ENCODE peak calls at places on chromosomes 5 and 9, in eight cellular contexts. One of them, this sample, is unnamed.

GRCh38 chr5:35302544-35302943 is 72.3 kb upstream of the PRLR start:
- DNase-seq in psoas muscle: no peak
- DNase-seq in K562: no peak
- DNase-seq in IMR-90: no peak
- DNase-seq in left ventricle myocardium inferior: no peak
- DNase-seq in lower lobe of right lung: no peak
- DNase-seq in tibial nerve: no peak
- DNase-seq in GM23338: no peak
- DNase-seq in this sample: no peak

GRCh38 chr5:83204651-83205050 is 127.3 kb downstream of the XRCC4 start:
- DNase-seq in psoas muscle: no peak
- DNase-seq in K562: no peak
- DNase-seq in IMR-90: no peak
- DNase-seq in left ventricle myocardium inferior: no peak
- DNase-seq in lower lobe of right lung: no peak
- DNase-seq in tibial nerve: no peak
- DNase-seq in GM23338: no peak
- DNase-seq in this sample: no peak

GRCh38 chr9:103799959-103800358 is 294.1 kb upstream of the SMC2 start:
- DNase-seq in psoas muscle: no peak
- DNase-seq in K562: no peak
- DNase-seq in IMR-90: no peak
- DNase-seq in left ventricle myocardium inferior: no peak
- DNase-seq in lower lobe of right lung: no peak
- DNase-seq in tibial nerve: no peak
- DNase-seq in GM23338: no peak
- DNase-seq in this sample: no peak

GRCh38 chr5:140823475-140823874 is 2.1 kb downstream of the PCDHA5 start:
- DNase-seq in psoas muscle: no peak
- DNase-seq in K562: no peak
- DNase-seq in IMR-90: no peak
- DNase-seq in left ventricle myocardium inferior: no peak
- DNase-seq in lower lobe of right lung: no peak
- DNase-seq in tibial nerve: no peak
- DNase-seq in GM23338: no peak
- DNase-seq in this sample: no peak

GRCh38 chr9:22214021-22214420 is 204.9 kb upstream of the CDKN2B start:
- DNase-seq in psoas muscle: no peak
- DNase-seq in K562: no peak
- DNase-seq in IMR-90: no peak
- DNase-seq in left ventricle myocardium inferior: no peak
- DNase-seq in lower lobe of right lung: no peak
- DNase-seq in tibial nerve: no peak
- DNase-seq in GM23338: no peak
- DNase-seq in this sample: no peak

GRCh38 chr5:56018860-56019259 is 24.1 kb upstream of the IL6ST start:
- DNase-seq in psoas muscle: no peak
- DNase-seq in K562: no peak
- DNase-seq in IMR-90: no peak
- DNase-seq in left ventricle myocardium inferior: no peak
- DNase-seq in lower lobe of right lung: no peak
- DNase-seq in tibial nerve: no peak
- DNase-seq in GM23338: no peak
- DNase-seq in this sample: no peak

GRCh38 chr9:69307446-69308216 is 17.4 kb upstream of the ENTREP1 start:
- DNase-seq in psoas muscle: no peak
- DNase-seq in K562: no peak
- DNase-seq in IMR-90: peak
- DNase-seq in left ventricle myocardium inferior: no peak
- DNase-seq in lower lobe of right lung: no peak
- DNase-seq in tibial nerve: no peak
- DNase-seq in GM23338: peak
- DNase-seq in this sample: no peak

GRCh38 chr9:135224921-135225541 is 137.6 kb downstream of the OLFM1 start:
- DNase-seq in psoas muscle: peak
- DNase-seq in K562: no peak
- DNase-seq in IMR-90: no peak
- DNase-seq in left ventricle myocardium inferior: no peak
- DNase-seq in lower lobe of right lung: peak
- DNase-seq in tibial nerve: no peak
- DNase-seq in GM23338: no peak
- DNase-seq in this sample: no peak

GRCh38 chr5:96880402-96881164 is 4.3 kb downstream of the ERAP2 start:
- DNase-seq in psoas muscle: no peak
- DNase-seq in K562: no peak
- DNase-seq in IMR-90: peak
- DNase-seq in left ventricle myocardium inferior: no peak
- DNase-seq in lower lobe of right lung: no peak
- DNase-seq in tibial nerve: no peak
- DNase-seq in GM23338: no peak
- DNase-seq in this sample: no peak

GRCh38 chr5:96758621-96759020 is 49.1 kb downstream of the ERAP1 start:
- DNase-seq in psoas muscle: no peak
- DNase-seq in K562: no peak
- DNase-seq in IMR-90: peak
- DNase-seq in left ventricle myocardium inferior: no peak
- DNase-seq in lower lobe of right lung: no peak
- DNase-seq in tibial nerve: no peak
- DNase-seq in GM23338: no peak
- DNase-seq in this sample: no peak

GRCh38 chr9:102867488-102867887 is 127.6 kb upstream of the CYLC2 start:
- DNase-seq in psoas muscle: no peak
- DNase-seq in K562: no peak
- DNase-seq in IMR-90: no peak
- DNase-seq in left ventricle myocardium inferior: no peak
- DNase-seq in lower lobe of right lung: no peak
- DNase-seq in tibial nerve: no peak
- DNase-seq in GM23338: no peak
- DNase-seq in this sample: no peak

GRCh38 chr9:132247942-132248341 is 86.1 kb downstream of the NTNG2 start:
- DNase-seq in psoas muscle: peak
- DNase-seq in K562: no peak
- DNase-seq in IMR-90: no peak
- DNase-seq in left ventricle myocardium inferior: no peak
- DNase-seq in lower lobe of right lung: no peak
- DNase-seq in tibial nerve: no peak
- DNase-seq in GM23338: no peak
- DNase-seq in this sample: no peak

GRCh38 chr5:76808142-76808691 is 10.6 kb upstream of the F2RL1 start:
- DNase-seq in psoas muscle: no peak
- DNase-seq in K562: no peak
- DNase-seq in IMR-90: no peak
- DNase-seq in left ventricle myocardium inferior: no peak
- DNase-seq in lower lobe of right lung: no peak
- DNase-seq in tibial nerve: no peak
- DNase-seq in GM23338: peak
- DNase-seq in this sample: no peak

GRCh38 chr9:72753261-72753893 is 199.5 kb downstream of the ALDH1A1 start:
- DNase-seq in psoas muscle: no peak
- DNase-seq in K562: no peak
- DNase-seq in IMR-90: peak
- DNase-seq in left ventricle myocardium inferior: no peak
- DNase-seq in lower lobe of right lung: no peak
- DNase-seq in tibial nerve: no peak
- DNase-seq in GM23338: no peak
- DNase-seq in this sample: no peak

GRCh38 chr9:127837346-127837745 is 17.1 kb downstream of the ENG start:
- DNase-seq in psoas muscle: no peak
- DNase-seq in K562: no peak
- DNase-seq in IMR-90: no peak
- DNase-seq in left ventricle myocardium inferior: no peak
- DNase-seq in lower lobe of right lung: no peak
- DNase-seq in tibial nerve: no peak
- DNase-seq in GM23338: no peak
- DNase-seq in this sample: no peak

GRCh38 chr9:128007566-128008138 is 26.9 kb upstream of the EEIG1 start:
- DNase-seq in psoas muscle: peak
- DNase-seq in K562: peak
- DNase-seq in IMR-90: peak
- DNase-seq in left ventricle myocardium inferior: peak
- DNase-seq in lower lobe of right lung: peak
- DNase-seq in tibial nerve: peak
- DNase-seq in GM23338: no peak
- DNase-seq in this sample: peak

GRCh38 chr5:27463446-27464149 is 425.2 kb upstream of the CDH9 start:
- DNase-seq in psoas muscle: no peak
- DNase-seq in K562: no peak
- DNase-seq in IMR-90: no peak
- DNase-seq in left ventricle myocardium inferior: no peak
- DNase-seq in lower lobe of right lung: no peak
- DNase-seq in tibial nerve: no peak
- DNase-seq in GM23338: no peak
- DNase-seq in this sample: no peak

GRCh38 chr9:114037961-114038723 is 40.0 kb downstream of the AMBP start:
- DNase-seq in psoas muscle: no peak
- DNase-seq in K562: no peak
- DNase-seq in IMR-90: no peak
- DNase-seq in left ventricle myocardium inferior: no peak
- DNase-seq in lower lobe of right lung: no peak
- DNase-seq in tibial nerve: no peak
- DNase-seq in GM23338: peak
- DNase-seq in this sample: peak

GRCh38 chr9:131925677-131926076 is 154.0 kb downstream of the MED27 start:
- DNase-seq in psoas muscle: no peak
- DNase-seq in K562: no peak
- DNase-seq in IMR-90: no peak
- DNase-seq in left ventricle myocardium inferior: no peak
- DNase-seq in lower lobe of right lung: no peak
- DNase-seq in tibial nerve: no peak
- DNase-seq in GM23338: no peak
- DNase-seq in this sample: no peak

GRCh38 chr5:62718368-62718767 is 139.7 kb downstream of the LRRC70 start:
- DNase-seq in psoas muscle: no peak
- DNase-seq in K562: no peak
- DNase-seq in IMR-90: no peak
- DNase-seq in left ventricle myocardium inferior: no peak
- DNase-seq in lower lobe of right lung: no peak
- DNase-seq in tibial nerve: no peak
- DNase-seq in GM23338: peak
- DNase-seq in this sample: no peak

DNA sequence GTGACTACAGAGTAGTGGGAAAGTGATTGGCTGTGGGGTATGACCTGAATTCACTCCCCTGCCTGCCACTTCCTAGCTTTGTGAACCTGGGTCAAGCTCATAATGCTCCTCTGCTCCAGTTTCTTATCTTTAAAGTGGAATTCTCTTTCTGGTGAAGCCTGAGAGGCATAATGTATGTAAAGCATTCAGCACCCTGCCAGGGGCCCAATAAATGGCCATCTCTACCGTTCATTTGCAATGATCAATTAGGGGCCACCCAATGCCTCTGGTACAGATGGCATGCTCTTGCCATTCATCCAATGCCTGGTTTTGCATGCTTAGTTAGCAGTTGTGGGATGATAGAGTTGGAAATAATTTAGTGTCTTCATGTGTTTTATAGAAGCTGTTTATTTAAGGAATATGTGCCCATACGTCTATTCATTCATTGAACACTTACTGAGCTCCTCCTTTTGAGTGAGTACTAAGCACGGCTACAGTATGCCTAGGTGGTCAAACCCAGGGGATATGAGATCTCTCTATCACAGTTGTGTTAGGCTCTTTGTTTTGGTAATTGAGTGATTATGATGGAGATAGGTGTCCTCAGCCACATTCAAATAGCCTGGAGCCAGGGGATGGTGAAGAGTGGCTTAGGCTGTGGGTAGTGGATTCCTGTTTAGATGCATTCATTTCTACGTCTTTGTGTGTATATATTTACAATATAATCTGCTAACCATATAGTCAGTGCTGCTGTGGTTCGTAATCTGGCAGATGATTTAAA is 15.3 kb downstream of the ZNF462 start:
- DNase-seq in psoas muscle: no peak
- DNase-seq in K562: no peak
- DNase-seq in IMR-90: no peak
- DNase-seq in left ventricle myocardium inferior: no peak
- DNase-seq in lower lobe of right lung: no peak
- DNase-seq in tibial nerve: no peak
- DNase-seq in GM23338: peak
- DNase-seq in this sample: no peak
- H3K4me3 ChIP-seq in psoas muscle: no peak
- H3K4me3 ChIP-seq in K562: no peak
- H3K4me3 ChIP-seq in IMR-90: no peak
- H3K4me3 ChIP-seq in left ventricle myocardium inferior: no peak
- H3K4me3 ChIP-seq in lower lobe of right lung: no peak
- H3K4me3 ChIP-seq in tibial nerve: no peak
- H3K4me3 ChIP-seq in GM23338: peak
- H3K4me3 ChIP-seq in this sample: no peak

DNA sequence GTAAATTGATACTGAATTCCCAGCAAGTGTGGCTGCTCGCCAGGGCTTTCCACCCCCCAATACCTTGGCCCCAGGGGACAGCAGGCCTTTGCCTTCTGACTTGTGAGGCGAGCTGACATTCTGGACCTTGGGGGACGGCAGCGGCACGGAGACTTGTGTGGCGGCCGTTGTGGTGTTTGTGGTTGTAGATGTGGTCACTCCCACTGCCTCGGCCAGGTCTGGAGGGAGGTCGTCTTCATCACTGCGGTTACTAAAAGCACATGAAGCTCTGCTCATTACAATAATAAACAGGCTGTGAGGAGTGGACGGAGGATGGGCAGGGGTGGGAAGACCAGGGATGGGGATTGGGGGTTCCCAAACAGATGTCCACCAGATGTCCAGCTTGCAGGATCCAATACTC is 27.1 kb upstream of the FRRS1L start:
- DNase-seq in psoas muscle: no peak
- DNase-seq in K562: no peak
- DNase-seq in IMR-90: peak
- DNase-seq in left ventricle myocardium inferior: no peak
- DNase-seq in lower lobe of right lung: no peak
- DNase-seq in tibial nerve: no peak
- DNase-seq in GM23338: no peak
- DNase-seq in this sample: no peak
- H3K27ac ChIP-seq in psoas muscle: no peak
- H3K27ac ChIP-seq in K562: no peak
- H3K27ac ChIP-seq in IMR-90: no peak
- H3K27ac ChIP-seq in left ventricle myocardium inferior: no peak
- H3K27ac ChIP-seq in lower lobe of right lung: no peak
- H3K27ac ChIP-seq in tibial nerve: no peak
- H3K27ac ChIP-seq in GM23338: no peak
- H3K27ac ChIP-seq in this sample: no peak

GRCh38 chr5:139287890-139288635 is 5.5 kb upstream of the MATR3 start:
- DNase-seq in psoas muscle: no peak
- DNase-seq in K562: no peak
- DNase-seq in IMR-90: no peak
- DNase-seq in left ventricle myocardium inferior: no peak
- DNase-seq in lower lobe of right lung: no peak
- DNase-seq in tibial nerve: no peak
- DNase-seq in GM23338: no peak
- DNase-seq in this sample: no peak
- TF ChIP-seq CTCF in psoas muscle: peak
- TF ChIP-seq CTCF in K562: peak
- TF ChIP-seq CTCF in IMR-90: no peak
- TF ChIP-seq CTCF in left ventricle myocardium inferior: peak
- TF ChIP-seq CTCF in lower lobe of right lung: no peak
- TF ChIP-seq CTCF in tibial nerve: no peak
- TF ChIP-seq CTCF in GM23338: peak
- TF ChIP-seq CTCF in this sample: peak

DNA sequence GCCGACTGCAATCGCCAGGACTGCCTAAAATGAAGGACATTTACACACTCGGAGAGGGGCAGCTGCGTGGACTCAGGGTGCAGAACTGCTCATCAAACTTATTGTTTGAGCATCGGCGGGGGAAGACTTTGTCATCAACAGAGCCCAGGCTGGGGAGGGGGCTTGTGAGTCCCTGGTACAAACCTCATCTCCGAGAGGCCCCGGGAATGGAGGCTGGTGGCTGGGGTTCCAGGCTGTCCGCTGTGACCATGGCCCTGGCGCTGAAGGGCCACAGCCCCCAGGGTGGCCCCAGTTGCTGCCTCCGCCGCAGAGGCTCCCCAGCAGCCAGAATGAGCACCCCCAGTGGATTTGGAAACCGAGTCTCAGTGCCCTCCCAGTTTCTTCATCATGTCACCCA is 46.1 kb upstream of the RNU6ATAC start:
- DNase-seq in psoas muscle: no peak
- DNase-seq in K562: no peak
- DNase-seq in IMR-90: no peak
- DNase-seq in left ventricle myocardium inferior: no peak
- DNase-seq in lower lobe of right lung: peak
- DNase-seq in tibial nerve: no peak
- DNase-seq in GM23338: no peak
- DNase-seq in this sample: no peak
- H3K4me3 ChIP-seq in psoas muscle: no peak
- H3K4me3 ChIP-seq in K562: no peak
- H3K4me3 ChIP-seq in IMR-90: no peak
- H3K4me3 ChIP-seq in left ventricle myocardium inferior: no peak
- H3K4me3 ChIP-seq in lower lobe of right lung: no peak
- H3K4me3 ChIP-seq in tibial nerve: no peak
- H3K4me3 ChIP-seq in GM23338: no peak
- H3K4me3 ChIP-seq in this sample: no peak

This sample was measured in WERI-Rb-1.